ENCODE peak calls at places on chromosome 10, in nine cellular contexts. U, N, H, J, L, T, Z, C and G are unnamed samples.

GRCh38 chr10:43877001-43877400 is 228.3 kb upstream of the ZNF32 start:
- DNase-seq in U (no peak), N (no peak), H (no peak), J (no peak), L (no peak), T (no peak), Z (no peak), C (no peak), G (no peak)

GRCh38 chr10:116312091-116312490 is 12.2 kb upstream of the CCDC172 start:
- DNase-seq in U (peak; percentile 11), N (no peak), H (no peak), J (no peak), L (no peak), T (no peak), Z (no peak), C (no peak), G (no peak)

GRCh38 chr10:91290607-91291006 is 70.1 kb downstream of the PCGF5 start:
- DNase-seq in U (no peak), N (no peak), H (no peak), J (no peak), L (no peak), T (no peak), Z (no peak), C (no peak), G (no peak)

GRCh38 chr10:126930506-126931458 is 25.6 kb downstream of the DOCK1 start:
- DNase-seq in U (peak; percentile 44), N (no peak), H (no peak), J (no peak), L (no peak), T (no peak), Z (no peak), C (no peak), G (no peak)

GRCh38 chr10:29895436-29895835 is 163.9 kb downstream of the JCAD start:
- DNase-seq in U (peak; percentile 99), N (no peak), H (no peak), J (no peak), L (peak; percentile 58), T (no peak), Z (no peak), C (peak; percentile 55), G (peak; percentile 52)

GRCh38 chr10:79375321-79376077 is 28.2 kb downstream of the PPIF start:
- DNase-seq in U (no peak), N (no peak), H (no peak), J (peak; percentile 39), L (peak; percentile 41), T (no peak), Z (no peak), C (peak; percentile 9), G (no peak)

GRCh38 chr10:32039745-32040144 is 16.5 kb downstream of the KIF5B start:
- DNase-seq in U (no peak), N (no peak), H (no peak), J (no peak), L (no peak), T (no peak), Z (no peak), C (no peak), G (no peak)

GRCh38 chr10:107418411-107418810 is 253.9 kb upstream of the SORCS1 start:
- DNase-seq in U (no peak), N (no peak), H (no peak), J (no peak), L (no peak), T (no peak), Z (no peak), C (no peak), G (no peak)

GRCh38 chr10:30494558-30494957 is 60.6 kb downstream of the MAP3K8 start:
- DNase-seq in U (no peak), N (no peak), H (no peak), J (no peak), L (no peak), T (no peak), Z (no peak), C (no peak), G (no peak)

GRCh38 chr10:70917635-70918034 is 29.3 kb upstream of the PCBD1 start:
- DNase-seq in U (no peak), N (no peak), H (no peak), J (no peak), L (no peak), T (no peak), Z (no peak), C (no peak), G (no peak)